ENCODE peak calls at places on chromosomes 2 and 18, in four cellular contexts. T is HepG2, U is K562, P is A549. C is an unnamed sample.

GRCh38 chr2:182435754-182436153 is 8.9 kb upstream of the PDE1A start:
- DNase-seq in T (no peak), U (no peak), P (no peak), C (no peak)

GRCh38 chr2:120899373-120899772 is 163.7 kb downstream of the GLI2 start:
- DNase-seq in T (no peak), U (no peak), P (no peak), C (no peak)

GRCh38 chr18:63676526-63676925 is 14.8 kb upstream of the SERPINB3 start:
- DNase-seq in T (no peak), U (no peak), P (peak; percentile 56), C (peak; percentile 65)

GRCh38 chr18:24773101-24773500 is 312.7 kb downstream of the HRH4 start:
- DNase-seq in T (no peak), U (no peak), P (no peak), C (no peak)

GRCh38 chr2:39583781-39584180 is 81.9 kb upstream of the TMEM178A start:
- DNase-seq in T (no peak), U (no peak), P (no peak), C (no peak)

GRCh38 chr18:11728247-11728646 is 39.2 kb downstream of the GNAL start:
- DNase-seq in T (peak; percentile 14), U (no peak), P (peak; percentile 57), C (peak; percentile 67)

GRCh38 chr18:40607741-40608140 is 1347.3 kb upstream of the PIK3C3 start:
- DNase-seq in T (no peak), U (no peak), P (no peak), C (no peak)

GRCh38 chr2:231673348-231673770 is 35.0 kb upstream of the PTMA start:
- DNase-seq in T (peak; percentile 84), U (peak; percentile 54), P (peak; percentile 95), C (peak; percentile 98)

GRCh38 chr18:39958876-39959275 is 1996.2 kb upstream of the PIK3C3 start:
- DNase-seq in T (no peak), U (no peak), P (no peak), C (no peak)

GRCh38 chr2:99348173-99348572 is 11.0 kb downstream of the EIF5B start:
- DNase-seq in T (no peak), U (no peak), P (no peak), C (no peak)

GRCh38 chr2:201665420-201666158 is 22.3 kb upstream of the TMEM237 start:
- DNase-seq in T (no peak), U (no peak), P (no peak), C (no peak)

GRCh38 chr2:126527836-126528490 is 128.0 kb upstream of the GYPC start:
- DNase-seq in T (peak; percentile 50), U (peak; percentile 70), P (peak; percentile 45), C (peak; percentile 81)

GRCh38 chr2:138712212-138712979 is 67.8 kb downstream of the NXPH2 start:
- DNase-seq in T (peak; percentile 37), U (no peak), P (no peak), C (no peak)

GRCh38 chr2:5587726-5588125 is 104.5 kb upstream of the SOX11 start:
- DNase-seq in T (no peak), U (no peak), P (no peak), C (no peak)

GRCh38 chr2:43333656-43334144 is 107.3 kb upstream of the ZFP36L2 start:
- DNase-seq in T (no peak), U (no peak), P (no peak), C (no peak)

GRCh38 chr18:57107141-57107832 is 39.6 kb upstream of the BOD1L2 start:
- DNase-seq in T (peak; percentile 11), U (no peak), P (no peak), C (peak; percentile 51)

GRCh38 chr18:28735731-28736130 is 558.8 kb upstream of the CDH2 start:
- DNase-seq in T (no peak), U (no peak), P (peak; percentile 53), C (no peak)

GRCh38 chr2:174634130-174635014 is 36.8 kb upstream of the WIPF1 start:
- DNase-seq in T (no peak), U (peak; percentile 51), P (no peak), C (no peak)

GRCh38 chr2:188364033-188364432 is 72.4 kb downstream of the GULP1 start:
- DNase-seq in T (no peak), U (no peak), P (no peak), C (no peak)

GRCh38 chr2:21381421-21381820 is 257.7 kb downstream of the TDRD15 start:
- DNase-seq in T (no peak), U (no peak), P (no peak), C (no peak)

GRCh38 chr2:51807229-51807628 is 775.3 kb upstream of the NRXN1 start:
- DNase-seq in T (no peak), U (no peak), P (no peak), C (no peak)

GRCh38 chr18:49041677-49042570 is 91.2 kb upstream of the SMAD7 start:
- DNase-seq in T (peak; percentile 40), U (no peak), P (peak; percentile 43), C (peak; percentile 82)

GRCh38 chr2:178825183-178825582 is 18.0 kb upstream of the TTN start:
- DNase-seq in T (no peak), U (no peak), P (no peak), C (no peak)

GRCh38 chr18:6198585-6198984 is 216.1 kb downstream of the L3MBTL4 start:
- DNase-seq in T (no peak), U (no peak), P (no peak), C (no peak)

GRCh38 chr2:41867553-41867952 is 180.3 kb upstream of the PKDCC start:
- DNase-seq in T (no peak), U (no peak), P (no peak), C (no peak)

GRCh38 chr2:44242929-44243328 is 32.4 kb upstream of the SLC3A1 start:
- DNase-seq in T (no peak), U (no peak), P (no peak), C (no peak)

GRCh38 chr2:208134928-208135586 is 5.4 kb upstream of the CRYGC start:
- DNase-seq in T (peak; percentile 33), U (no peak), P (no peak), C (no peak)

GRCh38 chr18:57352761-57353136 is 392 bp downstream of the ST8SIA3 start:
- DNase-seq in T (no peak), U (no peak), P (no peak), C (peak; percentile 41)

GRCh38 chr2:27071990-27072830 is 756 bp upstream of the OST4 start:
- DNase-seq in T (no peak), U (peak; percentile 48), P (no peak), C (peak; percentile 68)

GRCh38 chr2:98188351-98189046 is 101.5 kb downstream of the VWA3B start:
- DNase-seq in T (peak; percentile 13), U (no peak), P (no peak), C (peak; percentile 5)

GRCh38 chr2:232376713-232377112 is 1.8 kb upstream of the ALPP start:
- DNase-seq in T (no peak), U (no peak), P (no peak), C (no peak)

GRCh38 chr2:223297788-223298187 is 245.8 kb downstream of the KCNE4 start:
- DNase-seq in T (no peak), U (no peak), P (no peak), C (no peak)

GRCh38 chr2:191321861-191322662 is 76.9 kb downstream of the MYO1B start:
- DNase-seq in T (no peak), U (no peak), P (no peak), C (peak; percentile 88)

GRCh38 chr2:215693999-215694356 is 258.1 kb upstream of the FN1 start:
- DNase-seq in T (no peak), U (no peak), P (no peak), C (no peak)
- H3K4me2 ChIP-seq in T (peak overlapping the region; percentile 43), U (no peak overlapping the region), P (peak overlapping the region; percentile 45), C (no peak overlapping the region)

DNA sequence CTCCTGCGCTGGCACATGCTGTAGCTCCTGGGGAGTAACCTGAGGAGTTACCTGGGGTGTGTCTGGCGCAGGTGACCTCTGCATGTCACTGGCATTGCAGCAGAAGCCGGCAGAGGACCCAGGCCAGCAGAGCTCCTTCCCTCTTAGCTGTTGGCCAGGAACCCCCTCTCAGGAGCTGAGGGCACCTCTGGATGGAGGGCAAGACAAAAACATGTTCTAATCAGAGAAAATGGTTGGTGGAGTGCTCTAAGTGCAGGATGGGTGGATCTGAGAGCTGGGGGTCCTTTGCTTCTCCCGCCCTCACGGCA is 44.9 kb upstream of the SNTG2 start:
- DNase-seq in T (no peak), U (no peak), P (no peak), C (no peak)
- TF ChIP-seq JUNB in T (no peak), U (no peak), P (no peak), C (no peak)

DNA sequence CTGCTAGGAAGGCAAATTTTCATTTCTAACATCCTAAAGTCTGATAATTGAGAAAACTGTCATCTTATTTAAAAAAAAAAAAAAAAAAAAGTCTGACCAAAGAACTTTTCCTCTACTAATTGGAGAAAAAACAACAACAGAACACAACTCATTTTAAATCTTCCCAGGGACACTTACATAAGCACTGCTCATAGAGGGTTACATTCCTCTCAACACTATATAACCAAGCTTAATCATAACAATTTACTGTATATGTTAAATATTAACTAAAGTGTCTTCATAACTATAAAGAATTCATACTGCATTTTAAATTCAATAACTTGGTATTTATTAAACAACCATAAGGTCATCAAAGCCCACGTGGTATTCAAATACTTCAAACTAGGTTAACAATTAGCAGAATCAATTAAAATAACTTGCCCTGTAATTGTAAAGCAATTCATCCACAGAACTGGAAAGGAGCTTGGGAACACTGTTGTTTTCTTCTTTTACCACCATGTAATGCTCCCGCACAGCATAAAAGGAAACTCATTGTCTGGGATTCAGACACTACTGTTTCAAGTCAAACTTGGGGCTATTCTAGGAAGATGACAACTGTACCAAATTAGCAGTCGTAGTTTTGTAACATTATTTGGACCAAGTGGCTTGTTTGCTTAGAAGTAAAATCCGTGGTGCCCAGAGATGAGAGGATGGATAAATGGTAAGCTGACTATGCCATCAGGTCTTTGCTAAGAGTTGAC is 10.5 kb downstream of the GAREM1 start:
- DNase-seq in T (no peak), U (no peak), P (no peak), C (no peak)
- H3K4me3 ChIP-seq in T (no peak overlapping the region), U (no peak overlapping the region), P (no peak overlapping the region), C (no peak overlapping the region)

DNA sequence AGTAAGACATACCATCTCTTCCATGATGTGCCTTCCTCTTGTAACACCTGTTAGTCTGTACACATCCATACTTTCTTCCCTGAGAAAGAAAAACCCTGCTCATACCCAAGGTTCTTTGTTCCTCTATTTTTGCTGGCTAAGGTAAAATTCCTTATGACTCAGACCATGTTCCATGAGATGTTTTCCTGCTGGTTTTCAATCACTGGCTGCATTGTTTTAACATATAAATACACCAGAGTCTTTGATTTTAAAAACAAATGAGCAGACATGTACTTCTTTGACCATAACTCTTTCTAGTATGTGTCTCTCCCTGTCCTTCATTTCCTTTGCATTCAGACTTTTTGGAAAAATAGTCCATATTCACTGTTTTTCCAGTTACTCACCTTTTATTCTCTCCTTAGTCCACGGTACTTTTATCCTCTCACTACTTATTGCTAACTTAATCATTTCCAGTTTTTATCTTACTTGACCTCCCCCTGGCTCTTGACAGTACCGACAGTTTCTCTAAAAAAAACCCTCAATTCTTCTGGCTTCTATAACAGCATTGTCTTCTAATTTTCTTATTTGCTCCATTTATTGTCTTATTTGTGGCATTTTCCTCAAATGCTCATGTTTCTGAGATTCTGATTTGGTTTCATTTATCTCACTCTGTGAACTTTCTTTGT is 4.3 kb downstream of the VAPA start:
- DNase-seq in T (peak; percentile 56), U (no peak), P (no peak), C (no peak)
- H3K4me2 ChIP-seq in T (peak overlapping the region; percentile 44), U (peak overlapping the region; percentile 80), P (peak overlapping the region; percentile 82), C (peak overlapping the region; percentile 98)

GRCh38 chr2:136362676-136363390 is 244.9 kb upstream of the CXCR4 start:
- DNase-seq in T (no peak), U (no peak), P (no peak), C (no peak)
- TF ChIP-seq JUNB in T (no peak), U (no peak), P (no peak), C (no peak)

GRCh38 chr18:37450434-37451133 is 115.0 kb downstream of the CELF4 start:
- DNase-seq in T (no peak), U (no peak), P (no peak), C (peak; percentile 89)
- H3K4me3 ChIP-seq in T (no peak overlapping the region), U (no peak overlapping the region), P (no peak overlapping the region), C (peak overlapping the region; percentile 39)